ENCODE peak calls at places on chromosomes 6 and 20, in ten cellular contexts. Q is mammary epithelial cell; C is uterus; F is A549; Y is cardiac muscle cell; X is GM23248; U is osteoblast; J is fibroblast of lung; O is Panc1; B is CD8-positive, alpha-beta memory T cell. Z is an unnamed sample.

GRCh38 chr20:15930324-15931305 is 642.6 kb downstream of the KIF16B start:
- DNase-seq in Q (peak; percentile 61), C (no peak), F (peak; percentile 22), Y (peak; percentile 8), X (peak; percentile 64), U (no peak), J (peak; percentile 5), O (no peak), B (no peak), Z (peak; percentile 54)

GRCh38 chr6:150324044-150324443 is 44.8 kb upstream of the IYD start:
- DNase-seq in Q (no peak), C (no peak), F (no peak), Y (no peak), X (no peak), U (no peak), J (no peak), O (no peak), B (no peak), Z (no peak)

GRCh38 chr20:17680128-17680835 is 1.8 kb downstream of the RRBP1 start:
- DNase-seq in Q (peak; percentile 40), C (peak; percentile 63), F (peak; percentile 78), Y (peak; percentile 78), X (peak; percentile 79), U (peak; percentile 93), J (peak; percentile 61), O (peak; percentile 22), B (peak; percentile 49), Z (peak; percentile 46)

GRCh38 chr20:49813305-49813974 is 812 bp downstream of the SLC9A8 start:
- DNase-seq in Q (no peak), C (no peak), F (no peak), Y (no peak), X (no peak), U (no peak), J (no peak), O (no peak), B (no peak), Z (peak; percentile 5)

GRCh38 chr20:48995599-48995998 is 50.5 kb upstream of the CSE1L start:
- DNase-seq in Q (no peak), C (no peak), F (no peak), Y (no peak), X (no peak), U (no peak), J (no peak), O (no peak), B (no peak), Z (no peak)

GRCh38 chr6:2948228-2949025 is 22.9 kb downstream of the SERPINB6 start:
- DNase-seq in Q (no peak), C (no peak), F (no peak), Y (no peak), X (no peak), U (no peak), J (no peak), O (no peak), B (no peak), Z (no peak)

GRCh38 chr6:3773696-3774298 is 22.3 kb upstream of the PXDC1 start:
- DNase-seq in Q (no peak), C (peak; percentile 46), F (no peak), Y (peak; percentile 75), X (peak; percentile 69), U (peak; percentile 85), J (peak; percentile 47), O (no peak), B (no peak), Z (peak; percentile 79)

GRCh38 chr20:14951105-14951504 is 613.7 kb upstream of the FLRT3 start:
- DNase-seq in Q (peak; percentile 36), C (no peak), F (no peak), Y (no peak), X (peak; percentile 44), U (no peak), J (peak; percentile 15), O (no peak), B (no peak), Z (no peak)

GRCh38 chr6:33722103-33722646 is 10.7 kb upstream of the UQCC2 start:
- DNase-seq in Q (no peak), C (no peak), F (no peak), Y (no peak), X (no peak), U (no peak), J (no peak), O (no peak), B (no peak), Z (no peak)

GRCh38 chr6:155080876-155081845 is 86.0 kb downstream of the TIAM2 start:
- DNase-seq in Q (no peak), C (no peak), F (no peak), Y (no peak), X (no peak), U (no peak), J (peak; percentile 97), O (no peak), B (no peak), Z (peak; percentile 77)

GRCh38 chr6:34718867-34719441 is 22.4 kb upstream of the ILRUN start:
- DNase-seq in Q (no peak), C (no peak), F (no peak), Y (no peak), X (peak; percentile 16), U (no peak), J (peak; percentile 8), O (no peak), B (no peak), Z (no peak)

GRCh38 chr6:34723203-34723602 is 26.6 kb upstream of the ILRUN start:
- DNase-seq in Q (no peak), C (no peak), F (no peak), Y (peak; percentile 24), X (peak; percentile 49), U (no peak), J (peak; percentile 19), O (no peak), B (no peak), Z (no peak)

GRCh38 chr6:34717466-34717865 is 20.9 kb upstream of the ILRUN start:
- DNase-seq in Q (peak; percentile 80), C (no peak), F (no peak), Y (no peak), X (no peak), U (no peak), J (peak; percentile 4), O (no peak), B (no peak), Z (no peak)

GRCh38 chr6:34726055-34726454 is 29.5 kb upstream of the ILRUN start:
- DNase-seq in Q (no peak), C (no peak), F (no peak), Y (no peak), X (no peak), U (no peak), J (no peak), O (no peak), B (no peak), Z (no peak)

GRCh38 chr6:34722451-34722850 is 25.9 kb upstream of the ILRUN start:
- DNase-seq in Q (no peak), C (no peak), F (no peak), Y (no peak), X (no peak), U (no peak), J (no peak), O (no peak), B (no peak), Z (no peak)
- H3K4me1 ChIP-seq in Q (peaks cover 10% of the 10 kb centered on the region), C (no peaks in the 10 kb centered on the region), F (peaks cover 32% of the 10 kb centered on the region), Y (no peaks in the 10 kb centered on the region), X (no peaks in the 10 kb centered on the region), U (peaks cover 4% of the 10 kb centered on the region), J (peaks cover 3% of the 10 kb centered on the region), O (no peaks in the 10 kb centered on the region), B (no peaks in the 10 kb centered on the region), Z (no peaks in the 10 kb centered on the region)

DNA sequence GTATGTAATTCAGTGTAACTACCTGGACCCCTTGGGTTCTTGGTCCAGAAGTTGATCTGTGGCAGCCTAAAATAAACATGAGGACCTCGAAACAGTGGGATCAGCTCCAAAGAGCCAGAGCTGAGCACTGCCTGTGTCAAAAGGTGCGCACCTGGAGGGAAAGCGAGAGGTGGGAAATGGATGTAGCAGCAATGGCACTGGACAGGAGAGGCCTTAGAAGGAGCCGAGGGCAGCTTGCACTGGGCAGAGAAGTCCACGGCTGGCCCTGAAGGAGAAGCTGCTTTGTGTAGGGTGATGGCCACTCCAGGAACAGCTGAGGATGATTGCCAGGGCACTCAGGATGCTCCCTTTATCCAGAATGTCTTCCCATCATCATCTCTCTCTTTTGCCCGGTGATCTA is 213.9 kb upstream of the SNX9 start:
- DNase-seq in Q (no peak), C (no peak), F (no peak), Y (no peak), X (no peak), U (no peak), J (no peak), O (no peak), B (peak; percentile 1), Z (no peak)
- H3K4me1 ChIP-seq in Q (peaks cover 15% of the 10 kb centered on the region), C (no peaks in the 10 kb centered on the region), F (peaks cover 22% of the 10 kb centered on the region), Y (peaks cover 5% of the 10 kb centered on the region), X (peaks cover 18% of the 10 kb centered on the region), U (peaks cover 16% of the 10 kb centered on the region), J (peaks cover 13% of the 10 kb centered on the region), O (peaks cover 24% of the 10 kb centered on the region), B (no peaks in the 10 kb centered on the region), Z (peaks cover 13% of the 10 kb centered on the region)

GRCh38 chr6:106728296-106728870 is 99.0 kb downstream of the QRSL1 start:
- DNase-seq in Q (peak; percentile 43), C (no peak), F (no peak), Y (no peak), X (no peak), U (no peak), J (no peak), O (no peak), B (no peak), Z (no peak)

GRCh38 chr6:106724848-106725247 is 95.5 kb downstream of the QRSL1 start:
- DNase-seq in Q (peak; percentile 78), C (no peak), F (peak; percentile 18), Y (no peak), X (no peak), U (no peak), J (no peak), O (no peak), B (no peak), Z (no peak)

GRCh38 chr6:106729848-106730247 is 100.5 kb downstream of the QRSL1 start:
- DNase-seq in Q (no peak), C (no peak), F (no peak), Y (no peak), X (no peak), U (no peak), J (no peak), O (no peak), B (no peak), Z (no peak)

GRCh38 chr6:106727480-106728153 is 98.2 kb downstream of the QRSL1 start:
- DNase-seq in Q (no peak), C (no peak), F (no peak), Y (no peak), X (peak; percentile 13), U (no peak), J (no peak), O (no peak), B (no peak), Z (no peak)

DNA sequence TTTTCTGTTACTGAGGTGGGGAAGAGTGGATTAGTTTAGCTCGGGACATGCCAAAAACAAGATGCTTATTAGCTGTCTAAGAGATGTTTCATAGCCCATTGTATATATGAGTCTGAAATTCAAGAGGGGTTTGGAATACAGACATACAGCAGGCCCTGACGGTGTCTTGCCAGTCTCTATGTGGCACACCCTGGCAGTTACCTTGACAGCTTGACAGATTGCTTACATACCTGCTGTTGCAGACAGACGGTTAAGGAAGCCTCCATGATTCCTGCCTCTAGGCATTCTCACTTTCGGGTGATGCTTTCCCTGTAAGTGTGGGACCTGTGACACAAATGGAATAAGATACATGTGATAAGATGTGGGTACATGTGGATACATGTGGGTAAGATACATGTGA is 95.0 kb downstream of the QRSL1 start:
- DNase-seq in Q (no peak), C (no peak), F (no peak), Y (no peak), X (no peak), U (no peak), J (no peak), O (no peak), B (no peak), Z (no peak)
- H3K4me1 ChIP-seq in Q (peaks cover 27% of the 10 kb centered on the region), C (no peaks in the 10 kb centered on the region), F (peaks cover 52% of the 10 kb centered on the region), Y (no peaks in the 10 kb centered on the region), X (no peaks in the 10 kb centered on the region), U (no peaks in the 10 kb centered on the region), J (no peaks in the 10 kb centered on the region), O (no peaks in the 10 kb centered on the region), B (no peaks in the 10 kb centered on the region), Z (no peaks in the 10 kb centered on the region)

GRCh38 chr20:62374431-62375152 is 7.5 kb upstream of the LAMA5 start:
- DNase-seq in Q (no peak), C (no peak), F (no peak), Y (no peak), X (no peak), U (no peak), J (no peak), O (no peak), B (no peak), Z (no peak)
- H3K4me1 ChIP-seq in Q (peaks cover 57% of the 10 kb centered on the region), C (peaks cover 20% of the 10 kb centered on the region), F (peaks cover 80% of the 10 kb centered on the region), Y (peaks cover 36% of the 10 kb centered on the region), X (peaks cover 8% of the 10 kb centered on the region), U (peaks cover 13% of the 10 kb centered on the region), J (peaks cover 38% of the 10 kb centered on the region), O (peaks cover 76% of the 10 kb centered on the region), B (no peaks in the 10 kb centered on the region), Z (no peaks in the 10 kb centered on the region)

Z was measured in endothelial cell of umbilical vein.